ENCODE peak calls at places on chromosomes 13 and 19, in nine cellular contexts. E is endodermal cell; O is breast epithelium; W is CD8-positive, alpha-beta memory T cell; U is lower lobe of right lung; Q is bronchial epithelial cell; K is CD8-positive, alpha-beta T cell; G is heart right ventricle; L is tibial nerve. N is an unnamed sample. For H3K36me3, the result is how much of the 10 kb centered on the place peaks cover.

GRCh38 chr13:46751811-46752635 is 44.9 kb downstream of the ESD start:
- DNase-seq in E (no peak), O (no peak), W (peak), U (no peak), Q (no peak), K (peak), G (no peak), L (no peak), N (no peak)

GRCh38 chr13:112965103-112965502 is 3.9 kb upstream of the MCF2L start:
- DNase-seq in E (no peak), O (peak), W (no peak), U (no peak), Q (no peak), K (no peak), G (peak), L (no peak), N (no peak)

GRCh38 chr13:60396783-60397692 is at the start of gene TDRD3:
- DNase-seq in E (peak), O (peak), W (peak), U (peak), Q (peak), K (peak), G (peak), L (peak), N (peak)

GRCh38 chr13:43698743-43699142 is 88.0 kb downstream of the ENOX1 start:
- DNase-seq in E (no peak), O (no peak), W (no peak), U (no peak), Q (peak), K (no peak), G (no peak), L (no peak), N (no peak)

GRCh38 chr19:58566989-58567388 is 6.1 kb downstream of the MZF1 start:
- DNase-seq in E (no peak), O (peak), W (no peak), U (no peak), Q (no peak), K (no peak), G (no peak), L (no peak), N (no peak)

GRCh38 chr13:86870388-86870966 is 800.7 kb upstream of the SLITRK5 start:
- DNase-seq in E (no peak), O (no peak), W (no peak), U (no peak), Q (peak), K (no peak), G (no peak), L (no peak), N (no peak)

GRCh38 chr19:2477141-2477710 is 1.3 kb downstream of the GADD45B start:
- DNase-seq in E (peak), O (peak), W (no peak), U (peak), Q (peak), K (peak), G (peak), L (no peak), N (peak)

GRCh38 chr13:40074338-40074737 is 418.9 kb downstream of the COG6 start:
- DNase-seq in E (peak), O (no peak), W (no peak), U (no peak), Q (no peak), K (no peak), G (no peak), L (no peak), N (no peak)

GRCh38 chr19:5144545-5145179 is 175.7 kb downstream of the KDM4B start:
- DNase-seq in E (no peak), O (no peak), W (no peak), U (peak), Q (no peak), K (no peak), G (no peak), L (no peak), N (peak)

GRCh38 chr19:19068659-19069509 is 5.1 kb downstream of the SLC25A42 start:
- DNase-seq in E (no peak), O (no peak), W (no peak), U (no peak), Q (no peak), K (no peak), G (no peak), L (no peak), N (no peak)

GRCh38 chr19:40933025-40933424 is 51.0 kb upstream of the CYP2A7 start:
- DNase-seq in E (peak), O (no peak), W (no peak), U (no peak), Q (no peak), K (no peak), G (no peak), L (no peak), N (peak)

GRCh38 chr19:35213678-35214632 is 14.6 kb downstream of the FAM187B start:
- DNase-seq in E (peak), O (peak), W (peak), U (peak), Q (peak), K (peak), G (no peak), L (peak), N (no peak)

GRCh38 chr13:74015137-74015536 is 119.1 kb downstream of the KLF12 start:
- DNase-seq in E (no peak), O (no peak), W (no peak), U (no peak), Q (peak), K (no peak), G (no peak), L (no peak), N (no peak)

GRCh38 chr19:54114340-54114826 is 1.1 kb downstream of the TFPT start:
- DNase-seq in E (peak), O (no peak), W (peak), U (peak), Q (peak), K (peak), G (peak), L (no peak), N (peak)

GRCh38 chr19:4984448-4984990 is 15.6 kb downstream of the KDM4B start:
- DNase-seq in E (no peak), O (no peak), W (no peak), U (no peak), Q (no peak), K (no peak), G (no peak), L (no peak), N (peak)

GRCh38 chr19:47471733-47472457 is at the start of gene SLC8A2:
- DNase-seq in E (peak), O (peak), W (peak), U (no peak), Q (peak), K (peak), G (peak), L (no peak), N (peak)

GRCh38 chr13:70964124-70964523 is 855.9 kb upstream of the KLHL1 start:
- DNase-seq in E (no peak), O (no peak), W (no peak), U (no peak), Q (peak), K (no peak), G (no peak), L (no peak), N (peak)

GRCh38 chr13:80168089-80168850 is 172.7 kb downstream of the SPRY2 start:
- DNase-seq in E (no peak), O (no peak), W (no peak), U (no peak), Q (peak), K (no peak), G (no peak), L (no peak), N (no peak)

GRCh38 chr13:24251525-24251924 is 57.9 kb upstream of the C1QTNF9 start:
- DNase-seq in E (no peak), O (no peak), W (peak), U (no peak), Q (no peak), K (peak), G (no peak), L (no peak), N (no peak)

GRCh38 chr19:8526345-8527062 is 12.5 kb upstream of the ZNF414 start:
- DNase-seq in E (peak), O (peak), W (no peak), U (peak), Q (peak), K (no peak), G (peak), L (peak), N (peak)

GRCh38 chr19:49859838-49860715 is 7.3 kb downstream of the PNKP start:
- DNase-seq in E (no peak), O (no peak), W (no peak), U (no peak), Q (no peak), K (no peak), G (no peak), L (no peak), N (peak)
- H3K36me3 ChIP-seq in E (half or more), O (under half), W (under half), U (half or more), Q (under half), K (under half), G (half or more), L (half or more), N (under half)

DNA sequence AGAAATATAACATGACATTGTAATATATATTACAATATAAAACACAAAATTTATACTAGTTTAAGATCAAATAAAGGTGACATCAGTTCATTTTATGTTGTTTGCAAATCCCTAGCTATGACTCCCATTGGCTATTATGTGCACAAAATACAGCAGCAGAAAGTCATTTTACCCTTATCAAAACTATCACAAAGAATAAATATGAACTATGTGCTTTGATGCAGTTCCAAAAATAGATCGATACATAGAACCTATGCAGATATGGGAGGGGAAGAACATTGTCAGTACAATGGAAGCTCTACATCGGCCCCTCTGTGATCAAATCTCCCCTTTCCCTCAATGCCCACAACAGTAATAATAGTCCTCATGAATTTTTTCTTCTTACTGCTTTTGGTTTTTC is 1038.1 kb upstream of the PCDH20 start:
- DNase-seq in E (no peak), O (no peak), W (no peak), U (no peak), Q (no peak), K (no peak), G (no peak), L (no peak), N (no peak)
- H3K36me3 ChIP-seq in E (under half), O (under half), W (under half), U (under half), Q (under half), K (under half), G (under half), L (under half), N (under half)

GRCh38 chr19:15169541-15170285 is 31.1 kb downstream of the NOTCH3 start:
- DNase-seq in E (no peak), O (no peak), W (no peak), U (no peak), Q (no peak), K (no peak), G (no peak), L (no peak), N (no peak)

GRCh38 chr19:15173746-15174404 is 26.9 kb downstream of the NOTCH3 start:
- DNase-seq in E (no peak), O (no peak), W (no peak), U (no peak), Q (no peak), K (no peak), G (no peak), L (no peak), N (peak)

GRCh38 chr19:15166700-15167099 is 34.1 kb downstream of the NOTCH3 start:
- DNase-seq in E (no peak), O (no peak), W (no peak), U (no peak), Q (no peak), K (no peak), G (no peak), L (no peak), N (peak)

GRCh38 chr19:15175609-15176008 is 25.2 kb downstream of the NOTCH3 start:
- DNase-seq in E (no peak), O (no peak), W (no peak), U (no peak), Q (no peak), K (no peak), G (no peak), L (no peak), N (no peak)

DNA sequence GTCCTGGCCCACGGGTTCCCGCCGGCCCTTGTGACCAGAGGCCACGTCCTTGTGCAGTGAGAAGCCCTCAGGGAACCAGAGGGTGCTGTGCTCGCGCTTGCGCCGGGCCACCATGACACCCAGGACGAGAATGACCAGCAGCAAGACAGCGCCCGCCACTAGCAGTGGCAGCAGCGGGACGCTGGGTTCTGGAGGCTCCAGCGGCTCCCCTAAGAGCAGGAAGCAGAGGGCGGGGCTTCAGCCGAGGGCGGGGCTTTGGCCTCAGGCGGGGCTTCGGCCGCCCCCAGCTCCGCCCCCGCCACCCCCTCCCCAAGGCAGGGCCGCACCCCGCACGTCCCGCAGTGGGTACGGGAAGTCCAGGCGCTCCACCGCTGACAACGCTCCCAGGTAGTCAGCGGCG is 30.4 kb downstream of the NOTCH3 start:
- DNase-seq in E (peak), O (no peak), W (no peak), U (no peak), Q (no peak), K (no peak), G (no peak), L (no peak), N (peak)
- H3K36me3 ChIP-seq in E (half or more), O (under half), W (under half), U (under half), Q (under half), K (under half), G (under half), L (under half), N (under half)

GRCh38 chr19:30375651-30376050 is 3.5 kb downstream of the ZNF536 start:
- DNase-seq in E (no peak), O (no peak), W (no peak), U (no peak), Q (no peak), K (no peak), G (no peak), L (no peak), N (no peak)

GRCh38 chr19:30376272-30376671 is 4.1 kb downstream of the ZNF536 start:
- DNase-seq in E (peak), O (no peak), W (no peak), U (no peak), Q (no peak), K (no peak), G (no peak), L (no peak), N (peak)

GRCh38 chr19:30374791-30375650 is 2.8 kb downstream of the ZNF536 start:
- DNase-seq in E (peak), O (no peak), W (no peak), U (no peak), Q (no peak), K (no peak), G (no peak), L (no peak), N (peak)

GRCh38 chr19:30378701-30379100 is 6.5 kb downstream of the ZNF536 start:
- DNase-seq in E (no peak), O (no peak), W (no peak), U (no peak), Q (no peak), K (no peak), G (no peak), L (no peak), N (no peak)

DNA sequence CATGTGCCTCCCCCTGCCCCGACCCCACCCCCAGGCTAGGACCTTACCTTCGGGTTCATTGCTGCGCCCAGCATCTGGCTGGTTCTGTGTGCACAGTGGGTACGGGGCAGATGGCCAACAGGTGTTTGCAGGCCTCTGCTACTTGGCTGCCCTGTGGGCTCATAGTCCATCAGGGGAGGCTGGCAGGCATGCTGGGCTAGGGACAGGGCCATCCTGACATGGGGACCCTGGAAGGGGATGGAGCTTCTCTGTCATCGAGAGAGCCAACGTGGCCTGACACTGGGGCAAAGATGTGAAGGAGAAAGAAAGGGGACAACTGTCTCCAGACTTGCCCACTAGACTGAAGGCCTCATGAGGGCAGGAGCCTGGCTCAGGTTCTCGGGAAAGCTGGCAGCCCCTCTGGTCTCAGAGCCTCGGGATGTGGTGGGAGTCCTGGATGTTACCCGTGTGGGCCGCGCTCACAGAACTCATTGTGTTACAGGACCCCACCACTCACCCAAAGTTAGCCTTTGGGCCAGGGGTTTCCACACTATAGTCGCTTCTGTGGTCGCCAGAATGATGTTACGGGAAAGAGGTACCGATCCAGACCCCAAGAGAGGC is 4.7 kb downstream of the ZNF536 start:
- DNase-seq in E (no peak), O (no peak), W (no peak), U (no peak), Q (no peak), K (no peak), G (no peak), L (no peak), N (no peak)
- H3K36me3 ChIP-seq in E (under half), O (under half), W (under half), U (under half), Q (under half), K (under half), G (under half), L (under half), N (under half)

GRCh38 chr19:33805840-33806433 is 9.3 kb downstream of the KCTD15 start:
- DNase-seq in E (no peak), O (no peak), W (no peak), U (no peak), Q (no peak), K (no peak), G (no peak), L (no peak), N (peak)
- H3K36me3 ChIP-seq in E (half or more), O (under half), W (under half), U (half or more), Q (under half), K (under half), G (half or more), L (half or more), N (under half)

GRCh38 chr19:39375929-39376328 is 15.0 kb downstream of the PAF1 start:
- DNase-seq in E (no peak), O (no peak), W (no peak), U (no peak), Q (no peak), K (no peak), G (no peak), L (no peak), N (peak)

GRCh38 chr19:39379865-39380399 is 11.0 kb downstream of the PAF1 start:
- DNase-seq in E (no peak), O (no peak), W (no peak), U (no peak), Q (no peak), K (no peak), G (no peak), L (no peak), N (peak)

GRCh38 chr19:39380521-39381502 is 10.1 kb downstream of the PAF1 start:
- DNase-seq in E (no peak), O (no peak), W (no peak), U (no peak), Q (no peak), K (no peak), G (no peak), L (no peak), N (peak)

GRCh38 chr19:39381910-39382611 is 8.8 kb downstream of the PAF1 start:
- DNase-seq in E (no peak), O (no peak), W (no peak), U (no peak), Q (peak), K (no peak), G (no peak), L (no peak), N (no peak)

GRCh38 chr19:39377373-39378362 is 13.2 kb downstream of the PAF1 start:
- DNase-seq in E (no peak), O (no peak), W (no peak), U (no peak), Q (no peak), K (no peak), G (no peak), L (no peak), N (peak)
- H3K36me3 ChIP-seq in E (half or more), O (under half), W (under half), U (half or more), Q (under half), K (half or more), G (half or more), L (half or more), N (half or more)

DNA sequence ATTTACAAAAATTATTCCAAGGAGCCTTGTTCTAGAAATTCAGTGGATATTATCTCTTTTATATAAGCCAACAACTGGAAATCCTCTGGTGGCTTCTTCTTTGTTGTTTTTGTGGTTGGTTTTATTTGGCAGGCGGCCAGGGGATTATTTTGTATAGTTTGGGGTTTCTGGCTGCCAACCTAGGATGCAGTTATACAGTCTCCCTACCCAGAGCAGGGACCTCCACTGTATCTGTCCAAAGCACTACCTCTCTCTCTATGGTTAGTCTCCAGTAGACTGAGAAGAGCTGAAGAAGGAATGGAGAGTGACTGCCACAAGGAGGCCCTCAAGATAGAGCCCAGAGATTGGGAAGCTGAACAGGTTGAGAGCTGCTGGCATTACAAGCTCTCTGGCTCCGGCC is 80.2 kb downstream of the ZAR1L start:
- DNase-seq in E (no peak), O (no peak), W (no peak), U (no peak), Q (no peak), K (no peak), G (no peak), L (no peak), N (no peak)
- H3K36me3 ChIP-seq in E (under half), O (under half), W (under half), U (under half), Q (under half), K (under half), G (half or more), L (under half), N (under half)

DNA sequence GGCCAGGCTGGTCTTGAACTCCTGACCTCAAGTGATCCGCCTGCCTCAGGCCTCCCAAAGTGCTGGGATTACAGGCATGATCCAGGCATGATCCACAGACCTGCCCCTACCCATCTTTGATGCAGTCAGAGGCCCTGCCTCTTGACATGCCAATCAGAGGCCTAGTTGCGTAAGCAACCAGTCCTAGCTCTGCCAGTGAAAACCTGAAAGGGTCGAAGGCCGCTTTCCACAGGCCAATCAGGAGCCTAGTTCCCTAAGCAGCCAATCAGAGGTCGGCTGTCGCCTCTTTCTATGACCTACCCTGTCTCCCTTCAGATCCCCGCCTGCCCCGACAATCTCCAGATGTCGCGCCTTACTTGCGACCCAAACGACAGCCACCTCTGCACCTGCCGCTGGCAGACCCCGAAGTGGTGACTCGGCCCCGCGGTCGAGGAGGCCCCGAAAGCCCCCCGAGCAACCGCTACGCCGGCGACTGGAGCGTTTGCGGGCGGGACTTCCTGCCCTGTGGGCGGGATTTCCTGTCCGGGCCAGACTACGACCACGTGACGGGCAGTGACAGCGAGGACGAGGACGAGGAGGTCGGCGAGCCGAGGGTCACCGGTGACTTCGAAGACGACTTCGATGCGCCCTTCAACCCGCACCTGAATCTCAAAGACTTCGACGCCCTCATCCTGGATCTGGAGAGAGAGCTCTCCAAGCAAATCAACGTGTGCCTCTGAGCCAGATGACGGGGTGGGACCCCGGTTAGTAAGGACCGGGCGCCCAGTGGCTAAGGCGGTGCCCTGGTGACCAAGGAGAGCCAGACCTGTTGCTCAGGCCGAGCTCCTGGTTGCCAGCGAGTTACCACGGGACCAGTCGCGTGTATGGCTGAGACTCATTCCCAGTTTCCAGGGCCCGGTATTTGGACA is 6.3 kb downstream of the SYDE1 start:
- DNase-seq in E (peak), O (no peak), W (no peak), U (no peak), Q (no peak), K (no peak), G (no peak), L (no peak), N (peak)
- H3K36me3 ChIP-seq in E (half or more), O (under half), W (under half), U (half or more), Q (under half), K (under half), G (half or more), L (half or more), N (under half)